ENCODE peak calls at places on chromosomes 16 and 17, in five cellular contexts. T, O, L, Z and F are unnamed samples.

GRCh38 chr17:79931517-79932309 is 92.5 kb upstream of the CBX4 start:
- DNase-seq in T (no peak), O (no peak), L (no peak), Z (no peak), F (peak)

GRCh38 chr17:55601874-55602364 is 90.7 kb upstream of the SMIM36 start:
- DNase-seq in T (no peak), O (no peak), L (no peak), Z (no peak), F (peak)

GRCh38 chr16:2270070-2270462 is 2.1 kb upstream of the RNPS1 start:
- DNase-seq in T (no peak), O (no peak), L (no peak), Z (no peak), F (no peak)

GRCh38 chr16:35731341-35732040 is 2272.1 kb downstream of the TP53TG3F start:
- DNase-seq in T (no peak), O (no peak), L (no peak), Z (no peak), F (no peak)

GRCh38 chr17:66016231-66016630 is 175.7 kb downstream of the CEP112 start:
- DNase-seq in T (no peak), O (no peak), L (no peak), Z (no peak), F (no peak)

GRCh38 chr17:228223-228615 is 46.8 kb upstream of the DOC2B start:
- DNase-seq in T (no peak), O (no peak), L (no peak), Z (no peak), F (no peak)

GRCh38 chr17:83096401-83097220 is 17.2 kb downstream of the METRNL start:
- DNase-seq in T (no peak), O (no peak), L (no peak), Z (peak), F (no peak)

GRCh38 chr16:100989-101388 is 23.0 kb downstream of the MPG start:
- DNase-seq in T (no peak), O (no peak), L (no peak), Z (no peak), F (no peak)

GRCh38 chr17:40458851-40459482 is 15.7 kb downstream of the IGFBP4 start:
- DNase-seq in T (no peak), O (no peak), L (no peak), Z (no peak), F (no peak)

GRCh38 chr16:27379919-27380318 is 22.1 kb upstream of the IL21R start:
- DNase-seq in T (peak), O (no peak), L (no peak), Z (no peak), F (no peak)

GRCh38 chr17:39800540-39800939 is 62.8 kb downstream of the GRB7 start:
- DNase-seq in T (no peak), O (no peak), L (no peak), Z (no peak), F (no peak)

GRCh38 chr17:44765965-44766364 is 7.2 kb downstream of the ADAM11 start:
- DNase-seq in T (no peak), O (no peak), L (no peak), Z (no peak), F (no peak)

GRCh38 chr17:40191237-40192208 is 14.3 kb downstream of the RAPGEFL1 start:
- DNase-seq in T (peak), O (peak), L (peak), Z (peak), F (no peak)

GRCh38 chr16:66703359-66704215 is 7.0 kb upstream of the CMTM4 start:
- DNase-seq in T (no peak), O (no peak), L (no peak), Z (no peak), F (no peak)

GRCh38 chr16:29663020-29663828 is at the start of gene SPN:
- DNase-seq in T (peak), O (no peak), L (no peak), Z (no peak), F (no peak)

GRCh38 chr17:82101767-82102679 is 4.0 kb upstream of the FASN start:
- DNase-seq in T (no peak), O (no peak), L (peak), Z (no peak), F (no peak)

GRCh38 chr17:42281571-42282096 is 5.4 kb upstream of the STAT5B start:
- DNase-seq in T (peak), O (no peak), L (no peak), Z (no peak), F (no peak)

GRCh38 chr16:71537643-71538042 is 11.4 kb downstream of the CHST4 start:
- DNase-seq in T (no peak), O (peak), L (peak), Z (peak), F (peak)

GRCh38 chr17:6713130-6713917 is at the start of gene SLC13A5:
- DNase-seq in T (no peak), O (peak), L (peak), Z (no peak), F (no peak)

GRCh38 chr16:53761967-53762726 is 58.2 kb downstream of the FTO start:
- DNase-seq in T (no peak), O (no peak), L (no peak), Z (no peak), F (no peak)

GRCh38 chr16:22962905-22963304 is 148.9 kb downstream of the HS3ST2 start:
- DNase-seq in T (no peak), O (no peak), L (no peak), Z (no peak), F (no peak)

GRCh38 chr17:57954421-57955182 is 610 bp downstream of the CUEDC1 start:
- DNase-seq in T (peak), O (no peak), L (peak), Z (peak), F (peak)

GRCh38 chr16:85808926-85809325 is 9.4 kb downstream of the COX4I1 start:
- DNase-seq in T (no peak), O (no peak), L (no peak), Z (no peak), F (no peak)

GRCh38 chr16:85812031-85812807 is 12.7 kb downstream of the COX4I1 start:
- DNase-seq in T (no peak), O (no peak), L (no peak), Z (peak), F (no peak)

GRCh38 chr16:85809645-85810044 is 10.2 kb downstream of the COX4I1 start:
- DNase-seq in T (no peak), O (no peak), L (no peak), Z (no peak), F (no peak)

GRCh38 chr16:85810097-85810741 is 10.7 kb downstream of the COX4I1 start:
- DNase-seq in T (no peak), O (no peak), L (no peak), Z (peak), F (no peak)

GRCh38 chr16:85810742-85811115 is 11.2 kb downstream of the COX4I1 start:
- DNase-seq in T (no peak), O (no peak), L (no peak), Z (peak), F (no peak)
- TF ChIP-seq POLR2A in T (no peak), O (no peak), L (no peak), Z (no peak), F (no peak)

DNA sequence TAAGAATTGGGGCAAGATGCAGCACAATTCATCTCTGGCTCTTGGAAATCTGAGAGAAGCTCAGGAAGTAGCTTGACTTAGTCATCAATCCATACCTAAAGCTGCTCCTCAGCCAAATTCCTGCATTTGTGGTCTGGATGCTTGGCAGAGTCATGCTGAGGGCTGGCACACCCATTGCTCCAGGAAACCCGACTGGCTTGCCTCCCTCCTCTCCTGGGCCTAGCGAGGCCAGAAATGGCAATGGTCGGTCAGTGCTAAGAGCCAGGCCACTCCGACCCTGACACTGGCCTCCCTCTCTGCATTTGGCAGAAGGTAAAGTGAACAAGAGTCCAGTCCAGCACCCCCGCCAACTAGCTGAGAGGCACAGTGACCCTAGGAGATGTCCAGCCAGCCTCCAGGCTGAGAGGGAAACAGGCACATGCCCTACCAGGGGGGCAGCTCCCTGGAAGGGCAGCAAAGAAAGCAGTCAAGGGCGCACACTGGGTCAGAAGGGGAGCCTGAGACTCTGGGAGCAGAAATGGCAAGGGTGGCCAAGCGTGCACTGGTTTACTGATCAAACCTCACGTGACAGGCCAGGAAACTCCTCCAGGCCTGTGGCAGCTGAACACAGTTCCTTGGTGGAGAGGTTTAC is 10.0 kb downstream of the POLDIP2 start:
- DNase-seq in T (no peak), O (no peak), L (no peak), Z (peak), F (peak)
- TF ChIP-seq POLR2A in T (no peak), O (no peak), L (no peak), Z (no peak), F (no peak)

GRCh38 chr17:7856081-7856791 is 1.1 kb downstream of the NAA38 start:
- DNase-seq in T (no peak), O (no peak), L (peak), Z (peak), F (no peak)
- TF ChIP-seq POLR2A in T (no peak), O (no peak), L (no peak), Z (no peak), F (no peak)

GRCh38 chr17:74289688-74290087 is 15.7 kb downstream of the DNAI2 start:
- DNase-seq in T (no peak), O (no peak), L (no peak), Z (no peak), F (no peak)
- TF ChIP-seq POLR2A in T (no peak), O (no peak), L (no peak), Z (no peak), F (no peak)

GRCh38 chr16:19524866-19525723 is 1.4 kb downstream of the CCP110 start:
- DNase-seq in T (no peak), O (no peak), L (no peak), Z (no peak), F (no peak)

GRCh38 chr16:19524356-19524865 is 669 bp downstream of the CCP110 start:
- DNase-seq in T (no peak), O (no peak), L (no peak), Z (no peak), F (no peak)

GRCh38 chr16:19522369-19523159 is 666 bp upstream of the GDE1 start:
- DNase-seq in T (no peak), O (no peak), L (no peak), Z (no peak), F (no peak)

GRCh38 chr16:19523184-19523558 is 571 bp upstream of the CCP110 start:
- DNase-seq in T (no peak), O (no peak), L (peak), Z (no peak), F (no peak)

GRCh38 chr16:19523559-19524355 is at the start of gene CCP110:
- DNase-seq in T (peak), O (peak), L (peak), Z (peak), F (peak)
- TF ChIP-seq POLR2A in T (peak), O (peak), L (peak), Z (peak), F (peak)

GRCh38 chr16:81448154-81449131 is 3.8 kb downstream of the CMIP start:
- DNase-seq in T (no peak), O (no peak), L (peak), Z (peak), F (no peak)
- TF ChIP-seq POLR2A in T (no peak), O (no peak), L (peak), Z (peak), F (no peak)

GRCh38 chr16:8762254-8762653 is 35.2 kb downstream of the TMEM186 start:
- DNase-seq in T (no peak), O (no peak), L (no peak), Z (no peak), F (no peak)
- TF ChIP-seq POLR2A in T (no peak), O (no peak), L (no peak), Z (no peak), F (no peak)

GRCh38 chr17:5467416-5467815 is 1.4 kb downstream of the DHX33 start:
- DNase-seq in T (no peak), O (no peak), L (no peak), Z (no peak), F (no peak)
- TF ChIP-seq POLR2A in T (no peak), O (no peak), L (no peak), Z (no peak), F (no peak)

GRCh38 chr16:73068546-73069401 is 20.8 kb upstream of the ZFHX3 start:
- DNase-seq in T (peak), O (no peak), L (peak), Z (no peak), F (no peak)
- TF ChIP-seq POLR2A in T (peak), O (no peak), L (peak), Z (no peak), F (peak)

DNA sequence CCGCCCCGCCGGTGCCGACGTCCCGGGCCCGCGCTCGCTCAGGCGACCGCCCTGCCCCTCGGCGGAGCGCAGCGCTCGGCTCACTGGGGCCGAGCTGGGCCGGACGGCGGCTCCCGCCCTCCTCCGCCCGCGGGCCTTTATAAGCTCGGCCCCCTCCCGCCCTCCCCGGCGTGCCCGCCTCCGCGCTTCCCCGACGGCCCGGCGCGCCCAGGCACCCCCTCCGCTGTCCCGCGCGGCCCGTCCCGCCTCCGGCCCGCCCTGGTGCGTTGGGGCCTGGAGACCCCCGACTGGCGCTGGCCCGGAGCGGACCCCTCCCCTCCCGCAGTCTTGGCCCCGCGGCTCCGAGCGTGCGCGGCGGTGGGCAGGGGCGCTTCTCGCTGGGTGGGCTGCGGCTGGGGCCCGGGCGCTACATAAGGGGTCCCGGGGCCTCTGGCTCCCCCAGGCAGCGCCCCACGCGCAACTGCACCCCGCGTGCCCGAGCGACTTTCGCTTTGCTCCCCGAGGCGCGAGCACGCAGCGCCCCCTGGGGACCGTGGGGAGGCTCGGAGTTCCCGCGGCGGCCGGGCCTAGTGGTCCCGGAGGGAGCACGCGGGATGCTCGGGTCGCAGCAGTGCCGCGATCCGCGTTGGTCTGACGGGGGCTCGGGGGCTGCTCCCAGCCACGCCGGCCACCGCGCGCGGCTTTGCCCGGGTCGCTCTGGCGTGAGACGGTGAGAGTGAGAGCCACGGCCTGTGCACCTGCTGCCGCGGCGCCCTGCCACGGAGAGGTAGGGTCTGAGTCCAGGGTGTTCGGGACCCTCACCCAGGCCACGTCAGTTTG is at the start of gene PIEZO1:
- DNase-seq in T (peak), O (peak), L (peak), Z (peak), F (no peak)
- TF ChIP-seq POLR2A in T (no peak), O (peak), L (peak), Z (no peak), F (peak)